ENCODE peak calls at places on chromosome 1, in ten cellular contexts. T is T-helper 2 cell; K is neural crest cell; P is MCF 10A; X is NCI-H2171; O is GF-D8; V is stimulated activated CD8-positive, alpha-beta memory T cell treated with anti-CD3 and anti-CD28 coated beads, Interleukin-15, amount 100 ng/mL, for 24 hours; Q is HS-27A; C is tibial artery; E is tibial nerve. R is an unnamed sample.

GRCh38 chr1:235736263-235736662 is 86.7 kb upstream of the GNG4 start:
- DNase-seq in T (no peak), K (no peak), P (no peak), X (no peak), O (no peak), V (no peak), Q (no peak), C (no peak), E (no peak), R (no peak)

GRCh38 chr1:41221995-41222991 is 19.8 kb downstream of the SCMH1 start:
- DNase-seq in T (no peak), K (no peak), P (peak), X (peak), O (no peak), V (no peak), Q (no peak), C (no peak), E (no peak), R (no peak)

GRCh38 chr1:156574039-156574633 is 1.8 kb upstream of the IQGAP3 start:
- DNase-seq in T (no peak), K (no peak), P (no peak), X (no peak), O (no peak), V (no peak), Q (no peak), C (no peak), E (no peak), R (no peak)

GRCh38 chr1:210360852-210361477 is 32.3 kb downstream of the HHAT start:
- DNase-seq in T (peak), K (no peak), P (peak), X (peak), O (no peak), V (no peak), Q (no peak), C (no peak), E (no peak), R (no peak)

GRCh38 chr1:15251807-15252546 is 5.0 kb downstream of the FHAD1 start:
- DNase-seq in T (no peak), K (no peak), P (no peak), X (no peak), O (no peak), V (no peak), Q (no peak), C (no peak), E (no peak), R (no peak)

GRCh38 chr1:10662824-10663667 is 133.4 kb downstream of the CASZ1 start:
- DNase-seq in T (no peak), K (no peak), P (no peak), X (no peak), O (no peak), V (no peak), Q (no peak), C (no peak), E (no peak), R (no peak)

GRCh38 chr1:24705260-24706073 is 39.8 kb upstream of the CLIC4 start:
- DNase-seq in T (peak), K (peak), P (peak), X (peak), O (no peak), V (no peak), Q (no peak), C (peak), E (peak), R (peak)

GRCh38 chr1:39268112-39268581 is 63.7 kb downstream of the MACF1 start:
- DNase-seq in T (peak), K (no peak), P (peak), X (peak), O (no peak), V (no peak), Q (no peak), C (peak), E (no peak), R (peak)

GRCh38 chr1:87115317-87115885 is 201.0 kb downstream of the HS2ST1 start:
- DNase-seq in T (no peak), K (no peak), P (peak), X (no peak), O (no peak), V (no peak), Q (peak), C (no peak), E (peak), R (no peak)